ENCODE peak calls at places on chromosomes 7 and 10, in nine cellular contexts. Q, H, O, Z, M, D, W, U and X are unnamed samples.

GRCh38 chr7:139774376-139774775 is 3.4 kb downstream of the HIPK2 start:
- DNase-seq in Q (no peak), Z (no peak), O (no peak), M (no peak), W (no peak), U (peak), H (no peak), D (no peak), X (no peak)

GRCh38 chr10:24616536-24616935 is 107.2 kb downstream of the ARHGAP21 start:
- DNase-seq in U (no peak), Z (no peak), W (no peak), M (no peak), Q (no peak), H (no peak), D (no peak), O (no peak), X (no peak)

GRCh38 chr10:62248465-62248864 is 20.2 kb downstream of the RTKN2 start:
- DNase-seq in O (no peak), Q (no peak), D (no peak), U (no peak), Z (no peak), W (no peak), H (no peak), M (no peak), X (no peak)

GRCh38 chr7:66953044-66953427 is 32.0 kb downstream of the TMEM248 start:
- DNase-seq in U (no peak), Z (no peak), W (no peak), H (no peak), O (no peak), M (no peak), Q (no peak), D (no peak), X (no peak)

GRCh38 chr7:1611708-1612241 is 41.9 kb upstream of the PSMG3 start:
- DNase-seq in M (no peak), D (no peak), U (peak), W (peak), Z (peak), O (peak), Q (no peak), H (no peak), X (no peak)

GRCh38 chr7:127885222-127885772 is 145.9 kb downstream of the LRRC4 start:
- DNase-seq in M (no peak), D (no peak), W (no peak), H (no peak), U (no peak), O (peak), Z (no peak), Q (no peak), X (no peak)

GRCh38 chr7:129949292-129950133 is 3.2 kb downstream of the UBE2H start:
- DNase-seq in M (no peak), D (peak), W (no peak), Q (no peak), U (no peak), H (peak), O (peak), Z (no peak), X (no peak)

GRCh38 chr10:20956843-20957242 is 59.7 kb upstream of the NEBL start:
- DNase-seq in W (no peak), U (no peak), H (no peak), O (no peak), M (no peak), Q (no peak), D (no peak), Z (no peak), X (no peak)

GRCh38 chr7:127901895-127902703 is 129.1 kb downstream of the LRRC4 start:
- DNase-seq in D (no peak), U (no peak), O (no peak), W (no peak), H (no peak), Z (no peak), Q (no peak), M (no peak), X (no peak)

GRCh38 chr10:45001382-45002148 is 842 bp downstream of the ZNF22 start:
- DNase-seq in M (peak), D (peak), H (peak), Z (peak), Q (no peak), W (no peak), O (peak), U (peak), X (peak)

GRCh38 chr10:72639441-72639873 is 13.6 kb upstream of the MICU1 start:
- DNase-seq in W (no peak), U (no peak), M (no peak), Z (no peak), H (no peak), Q (no peak), O (no peak), D (no peak), X (no peak)

GRCh38 chr7:155737590-155737989 is 74.7 kb downstream of the SHH start:
- DNase-seq in D (no peak), Q (no peak), O (no peak), M (no peak), H (no peak), W (no peak), Z (no peak), U (no peak), X (no peak)

GRCh38 chr7:47465191-47465590 is 116.7 kb downstream of the TNS3 start:
- DNase-seq in H (no peak), Q (no peak), O (no peak), W (no peak), U (no peak), D (no peak), Z (no peak), M (no peak), X (no peak)

GRCh38 chr10:76881477-76882220 is 756.0 kb downstream of the KCNMA1 start:
- DNase-seq in D (peak), H (no peak), W (no peak), O (no peak), Z (no peak), M (no peak), Q (no peak), U (no peak), X (no peak)

GRCh38 chr7:113928113-113928512 is 9.3 kb upstream of the PPP1R3A start:
- DNase-seq in O (no peak), Q (no peak), H (no peak), D (no peak), W (no peak), Z (no peak), M (no peak), U (no peak), X (no peak)

GRCh38 chr7:24972991-24973390 is 7.0 kb downstream of the OSBPL3 start:
- DNase-seq in H (no peak), U (no peak), O (no peak), W (no peak), D (no peak), Q (no peak), Z (no peak), M (no peak), X (no peak)

GRCh38 chr7:100965723-100966541 is 3.4 kb upstream of the MUC12 start:
- DNase-seq in Q (no peak), M (no peak), U (peak), D (peak), O (peak), H (peak), W (no peak), Z (peak), X (peak)

GRCh38 chr7:496528-497295 is 22.9 kb downstream of the PDGFA start:
- DNase-seq in M (no peak), Q (no peak), W (no peak), Z (no peak), H (peak), O (peak), D (no peak), U (no peak), X (no peak)